ENCODE peak calls at places on chromosomes 13 and 19, in ten cellular contexts. One of them, this sample, is unnamed.

GRCh38 chr19:811007-811434 is 10.7 kb downstream of the PLPPR3 start:
- DNase-seq in AG09309: no peak
- DNase-seq in choroid plexus epithelial cell: no peak
- DNase-seq in kidney: peak; percentile 76
- DNase-seq in kidney epithelial cell: no peak
- DNase-seq in HFF-Myc: no peak
- DNase-seq in thoracic aorta: no peak
- DNase-seq in mammary epithelial cell: no peak
- DNase-seq in cardiac muscle cell: no peak
- DNase-seq in lower leg skin: no peak
- DNase-seq in this sample: no peak

GRCh38 chr19:38274734-38275133 is 10.4 kb downstream of the SPINT2 start:
- DNase-seq in AG09309: no peak
- DNase-seq in HFF-Myc: no peak
- DNase-seq in cardiac muscle cell: peak; percentile 8
- DNase-seq in lower leg skin: no peak
- DNase-seq in kidney: no peak
- DNase-seq in kidney epithelial cell: no peak
- DNase-seq in mammary epithelial cell: no peak
- DNase-seq in thoracic aorta: no peak
- DNase-seq in choroid plexus epithelial cell: no peak
- DNase-seq in this sample: no peak

GRCh38 chr19:5343848-5344247 is 3.2 kb upstream of the PTPRS start:
- DNase-seq in thoracic aorta: no peak
- DNase-seq in lower leg skin: no peak
- DNase-seq in HFF-Myc: peak; percentile 66
- DNase-seq in choroid plexus epithelial cell: peak; percentile 75
- DNase-seq in kidney epithelial cell: no peak
- DNase-seq in cardiac muscle cell: no peak
- DNase-seq in mammary epithelial cell: no peak
- DNase-seq in AG09309: peak; percentile 18
- DNase-seq in kidney: no peak
- DNase-seq in this sample: no peak

GRCh38 chr19:10508707-10509106 is 5.6 kb upstream of the KEAP1 start:
- DNase-seq in kidney: no peak
- DNase-seq in HFF-Myc: no peak
- DNase-seq in AG09309: no peak
- DNase-seq in choroid plexus epithelial cell: no peak
- DNase-seq in lower leg skin: no peak
- DNase-seq in mammary epithelial cell: peak; percentile 66
- DNase-seq in thoracic aorta: no peak
- DNase-seq in kidney epithelial cell: no peak
- DNase-seq in cardiac muscle cell: no peak
- DNase-seq in this sample: no peak

GRCh38 chr13:41613984-41614581 is 156.7 kb downstream of the RGCC start:
- DNase-seq in cardiac muscle cell: no peak
- DNase-seq in HFF-Myc: peak; percentile 94
- DNase-seq in kidney epithelial cell: no peak
- DNase-seq in mammary epithelial cell: peak; percentile 51
- DNase-seq in thoracic aorta: no peak
- DNase-seq in AG09309: peak; percentile 90
- DNase-seq in choroid plexus epithelial cell: peak; percentile 93
- DNase-seq in lower leg skin: no peak
- DNase-seq in kidney: peak; percentile 55
- DNase-seq in this sample: peak; percentile 57

GRCh38 chr13:57633950-57634828 is 2.6 kb downstream of the PCDH17 start:
- DNase-seq in AG09309: no peak
- DNase-seq in kidney epithelial cell: no peak
- DNase-seq in cardiac muscle cell: no peak
- DNase-seq in thoracic aorta: no peak
- DNase-seq in kidney: peak; percentile 77
- DNase-seq in lower leg skin: no peak
- DNase-seq in choroid plexus epithelial cell: no peak
- DNase-seq in HFF-Myc: no peak
- DNase-seq in mammary epithelial cell: no peak
- DNase-seq in this sample: peak; percentile 28

GRCh38 chr13:110421696-110422395 is 114.8 kb downstream of the COL4A2 start:
- DNase-seq in HFF-Myc: no peak
- DNase-seq in AG09309: no peak
- DNase-seq in thoracic aorta: no peak
- DNase-seq in choroid plexus epithelial cell: peak; percentile 95
- DNase-seq in lower leg skin: no peak
- DNase-seq in kidney epithelial cell: no peak
- DNase-seq in mammary epithelial cell: no peak
- DNase-seq in kidney: no peak
- DNase-seq in cardiac muscle cell: no peak
- DNase-seq in this sample: no peak

GRCh38 chr13:70844391-70845108 is 736.3 kb upstream of the KLHL1 start:
- DNase-seq in thoracic aorta: no peak
- DNase-seq in kidney: no peak
- DNase-seq in choroid plexus epithelial cell: no peak
- DNase-seq in lower leg skin: no peak
- DNase-seq in cardiac muscle cell: no peak
- DNase-seq in AG09309: no peak
- DNase-seq in kidney epithelial cell: no peak
- DNase-seq in HFF-Myc: no peak
- DNase-seq in mammary epithelial cell: no peak
- DNase-seq in this sample: no peak

GRCh38 chr19:18865106-18865972 is 30.6 kb downstream of the CERS1 start:
- DNase-seq in choroid plexus epithelial cell: no peak
- DNase-seq in cardiac muscle cell: no peak
- DNase-seq in mammary epithelial cell: no peak
- DNase-seq in HFF-Myc: no peak
- DNase-seq in thoracic aorta: no peak
- DNase-seq in AG09309: no peak
- DNase-seq in kidney epithelial cell: no peak
- DNase-seq in kidney: no peak
- DNase-seq in lower leg skin: no peak
- DNase-seq in this sample: no peak

GRCh38 chr19:18867199-18867598 is 28.8 kb downstream of the CERS1 start:
- DNase-seq in lower leg skin: no peak
- DNase-seq in thoracic aorta: no peak
- DNase-seq in kidney epithelial cell: no peak
- DNase-seq in AG09309: no peak
- DNase-seq in mammary epithelial cell: no peak
- DNase-seq in choroid plexus epithelial cell: no peak
- DNase-seq in HFF-Myc: no peak
- DNase-seq in kidney: no peak
- DNase-seq in cardiac muscle cell: no peak
- DNase-seq in this sample: no peak

GRCh38 chr19:18867751-18868150 is 28.2 kb downstream of the CERS1 start:
- DNase-seq in cardiac muscle cell: no peak
- DNase-seq in HFF-Myc: no peak
- DNase-seq in thoracic aorta: no peak
- DNase-seq in choroid plexus epithelial cell: no peak
- DNase-seq in AG09309: no peak
- DNase-seq in lower leg skin: no peak
- DNase-seq in kidney epithelial cell: no peak
- DNase-seq in mammary epithelial cell: no peak
- DNase-seq in kidney: no peak
- DNase-seq in this sample: no peak

GRCh38 chr19:18865973-18866799 is 29.8 kb downstream of the CERS1 start:
- DNase-seq in thoracic aorta: no peak
- DNase-seq in AG09309: no peak
- DNase-seq in lower leg skin: no peak
- DNase-seq in kidney epithelial cell: no peak
- DNase-seq in kidney: no peak
- DNase-seq in mammary epithelial cell: peak; percentile 39
- DNase-seq in choroid plexus epithelial cell: peak; percentile 55
- DNase-seq in cardiac muscle cell: peak; percentile 82
- DNase-seq in HFF-Myc: no peak
- DNase-seq in this sample: peak; percentile 88

GRCh38 chr19:18866800-18867123 is 29.2 kb downstream of the CERS1 start:
- DNase-seq in kidney: no peak
- DNase-seq in kidney epithelial cell: no peak
- DNase-seq in mammary epithelial cell: no peak
- DNase-seq in thoracic aorta: no peak
- DNase-seq in choroid plexus epithelial cell: no peak
- DNase-seq in cardiac muscle cell: no peak
- DNase-seq in AG09309: no peak
- DNase-seq in lower leg skin: no peak
- DNase-seq in HFF-Myc: no peak
- DNase-seq in this sample: no peak
- TF ChIP-seq CTCF in kidney: no peak
- TF ChIP-seq CTCF in kidney epithelial cell: no peak
- TF ChIP-seq CTCF in mammary epithelial cell: no peak
- TF ChIP-seq CTCF in thoracic aorta: peak; percentile 9
- TF ChIP-seq CTCF in choroid plexus epithelial cell: no peak
- TF ChIP-seq CTCF in cardiac muscle cell: no peak
- TF ChIP-seq CTCF in AG09309: no peak
- TF ChIP-seq CTCF in lower leg skin: no peak
- TF ChIP-seq CTCF in HFF-Myc: no peak
- TF ChIP-seq CTCF in this sample: peak; percentile 28

DNA sequence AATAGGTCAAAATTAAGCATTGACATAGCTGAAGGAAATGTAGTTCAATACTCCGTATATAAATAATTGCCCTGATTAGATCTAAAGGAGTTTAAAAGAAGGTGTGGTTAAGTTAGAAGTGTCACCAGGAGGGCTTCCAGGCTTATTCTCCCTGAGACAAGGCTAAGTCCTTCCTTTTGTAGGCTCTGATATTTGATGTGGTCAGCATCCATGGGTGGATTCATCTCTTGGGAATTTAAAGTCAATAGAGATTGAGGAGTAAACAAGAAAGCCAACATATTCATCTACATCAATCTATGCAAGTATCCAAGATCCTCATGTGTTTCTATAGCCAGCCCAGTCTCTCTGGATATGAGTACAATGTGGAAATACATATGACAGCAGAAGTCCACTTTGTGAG is 76.8 kb downstream of the KCTD12 start:
- DNase-seq in thoracic aorta: no peak
- DNase-seq in choroid plexus epithelial cell: no peak
- DNase-seq in mammary epithelial cell: no peak
- DNase-seq in kidney: no peak
- DNase-seq in cardiac muscle cell: no peak
- DNase-seq in AG09309: no peak
- DNase-seq in HFF-Myc: no peak
- DNase-seq in lower leg skin: no peak
- DNase-seq in kidney epithelial cell: no peak
- DNase-seq in this sample: no peak
- TF ChIP-seq CTCF in thoracic aorta: no peak
- TF ChIP-seq CTCF in choroid plexus epithelial cell: no peak
- TF ChIP-seq CTCF in mammary epithelial cell: no peak
- TF ChIP-seq CTCF in kidney: no peak
- TF ChIP-seq CTCF in cardiac muscle cell: no peak
- TF ChIP-seq CTCF in AG09309: no peak
- TF ChIP-seq CTCF in HFF-Myc: no peak
- TF ChIP-seq CTCF in lower leg skin: no peak
- TF ChIP-seq CTCF in kidney epithelial cell: no peak
- TF ChIP-seq CTCF in this sample: no peak

GRCh38 chr13:27955192-27955591 is 13.9 kb downstream of the CDX2 start:
- DNase-seq in AG09309: no peak
- DNase-seq in HFF-Myc: no peak
- DNase-seq in choroid plexus epithelial cell: no peak
- DNase-seq in cardiac muscle cell: no peak
- DNase-seq in mammary epithelial cell: no peak
- DNase-seq in lower leg skin: no peak
- DNase-seq in thoracic aorta: no peak
- DNase-seq in kidney epithelial cell: no peak
- DNase-seq in kidney: no peak
- DNase-seq in this sample: no peak

GRCh38 chr13:27953671-27954405 is 15.3 kb downstream of the CDX2 start:
- DNase-seq in mammary epithelial cell: peak; percentile 69
- DNase-seq in kidney: peak; percentile 91
- DNase-seq in thoracic aorta: no peak
- DNase-seq in AG09309: peak; percentile 7
- DNase-seq in cardiac muscle cell: peak; percentile 91
- DNase-seq in HFF-Myc: peak; percentile 10
- DNase-seq in choroid plexus epithelial cell: peak; percentile 63
- DNase-seq in lower leg skin: peak; percentile 91
- DNase-seq in kidney epithelial cell: no peak
- DNase-seq in this sample: peak; percentile 99

GRCh38 chr13:27952931-27953670 is 16.0 kb downstream of the CDX2 start:
- DNase-seq in choroid plexus epithelial cell: no peak
- DNase-seq in lower leg skin: no peak
- DNase-seq in AG09309: no peak
- DNase-seq in thoracic aorta: no peak
- DNase-seq in HFF-Myc: no peak
- DNase-seq in kidney epithelial cell: no peak
- DNase-seq in kidney: no peak
- DNase-seq in cardiac muscle cell: no peak
- DNase-seq in mammary epithelial cell: no peak
- DNase-seq in this sample: no peak

GRCh38 chr13:27956576-27957300 is 12.4 kb downstream of the CDX2 start:
- DNase-seq in HFF-Myc: no peak
- DNase-seq in kidney epithelial cell: no peak
- DNase-seq in choroid plexus epithelial cell: no peak
- DNase-seq in AG09309: no peak
- DNase-seq in thoracic aorta: no peak
- DNase-seq in cardiac muscle cell: no peak
- DNase-seq in kidney: no peak
- DNase-seq in mammary epithelial cell: no peak
- DNase-seq in lower leg skin: no peak
- DNase-seq in this sample: no peak

DNA sequence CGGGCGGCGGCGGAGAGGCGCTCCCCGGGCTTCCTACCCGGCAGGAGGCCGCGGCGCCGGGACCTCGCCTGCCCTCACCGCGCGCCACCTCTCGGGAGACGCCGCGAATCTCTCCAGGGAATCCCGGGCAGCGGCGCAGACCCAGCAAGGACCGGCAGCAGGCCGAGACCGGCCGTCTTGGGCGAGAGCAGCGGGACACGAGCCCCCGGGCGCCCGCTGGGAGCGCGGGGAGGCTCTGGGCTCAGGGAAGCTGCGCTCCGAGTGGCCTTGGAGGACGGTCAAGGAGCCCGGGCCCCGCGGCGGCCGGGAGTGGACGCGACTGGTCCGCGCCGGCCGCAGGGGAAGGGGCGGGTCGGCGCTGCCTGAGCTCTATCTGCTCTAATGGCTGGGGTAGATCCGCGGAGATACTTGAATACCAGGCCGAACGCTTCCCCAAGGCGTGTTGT is 14.7 kb downstream of the CDX2 start:
- DNase-seq in mammary epithelial cell: no peak
- DNase-seq in lower leg skin: no peak
- DNase-seq in kidney: no peak
- DNase-seq in AG09309: no peak
- DNase-seq in kidney epithelial cell: no peak
- DNase-seq in HFF-Myc: no peak
- DNase-seq in choroid plexus epithelial cell: no peak
- DNase-seq in thoracic aorta: no peak
- DNase-seq in cardiac muscle cell: no peak
- DNase-seq in this sample: no peak
- TF ChIP-seq CTCF in mammary epithelial cell: no peak
- TF ChIP-seq CTCF in lower leg skin: no peak
- TF ChIP-seq CTCF in kidney: no peak
- TF ChIP-seq CTCF in AG09309: no peak
- TF ChIP-seq CTCF in kidney epithelial cell: no peak
- TF ChIP-seq CTCF in HFF-Myc: no peak
- TF ChIP-seq CTCF in choroid plexus epithelial cell: no peak
- TF ChIP-seq CTCF in thoracic aorta: no peak
- TF ChIP-seq CTCF in cardiac muscle cell: no peak
- TF ChIP-seq CTCF in this sample: no peak

GRCh38 chr13:94713556-94714182 is 1.3 kb upstream of the SOX21 start:
- DNase-seq in choroid plexus epithelial cell: no peak
- DNase-seq in AG09309: no peak
- DNase-seq in cardiac muscle cell: no peak
- DNase-seq in kidney: peak; percentile 63
- DNase-seq in lower leg skin: no peak
- DNase-seq in kidney epithelial cell: no peak
- DNase-seq in thoracic aorta: no peak
- DNase-seq in mammary epithelial cell: no peak
- DNase-seq in HFF-Myc: no peak
- DNase-seq in this sample: no peak

GRCh38 chr13:94711561-94712286 is 621 bp downstream of the SOX21 start:
- DNase-seq in mammary epithelial cell: peak; percentile 37
- DNase-seq in choroid plexus epithelial cell: peak; percentile 32
- DNase-seq in lower leg skin: no peak
- DNase-seq in kidney: peak; percentile 75
- DNase-seq in HFF-Myc: no peak
- DNase-seq in kidney epithelial cell: no peak
- DNase-seq in thoracic aorta: no peak
- DNase-seq in cardiac muscle cell: no peak
- DNase-seq in AG09309: no peak
- DNase-seq in this sample: no peak

GRCh38 chr13:94712287-94712811 is at the start of gene SOX21:
- DNase-seq in kidney epithelial cell: no peak
- DNase-seq in HFF-Myc: no peak
- DNase-seq in mammary epithelial cell: peak; percentile 28
- DNase-seq in cardiac muscle cell: no peak
- DNase-seq in kidney: peak; percentile 61
- DNase-seq in thoracic aorta: no peak
- DNase-seq in AG09309: no peak
- DNase-seq in lower leg skin: peak; percentile 82
- DNase-seq in choroid plexus epithelial cell: no peak
- DNase-seq in this sample: no peak

GRCh38 chr13:94712812-94713555 is 639 bp upstream of the SOX21 start:
- DNase-seq in thoracic aorta: no peak
- DNase-seq in mammary epithelial cell: peak; percentile 39
- DNase-seq in choroid plexus epithelial cell: peak; percentile 72
- DNase-seq in AG09309: peak; percentile 13
- DNase-seq in cardiac muscle cell: peak; percentile 72
- DNase-seq in lower leg skin: no peak
- DNase-seq in kidney epithelial cell: peak; percentile 2
- DNase-seq in kidney: peak; percentile 75
- DNase-seq in HFF-Myc: no peak
- DNase-seq in this sample: peak; percentile 64

GRCh38 chr13:94716016-94716415 is 3.7 kb upstream of the SOX21 start:
- DNase-seq in kidney epithelial cell: no peak
- DNase-seq in mammary epithelial cell: no peak
- DNase-seq in thoracic aorta: no peak
- DNase-seq in kidney: no peak
- DNase-seq in choroid plexus epithelial cell: peak; percentile 28
- DNase-seq in lower leg skin: no peak
- DNase-seq in HFF-Myc: no peak
- DNase-seq in AG09309: no peak
- DNase-seq in cardiac muscle cell: no peak
- DNase-seq in this sample: no peak
- TF ChIP-seq CTCF in kidney epithelial cell: no peak
- TF ChIP-seq CTCF in mammary epithelial cell: no peak
- TF ChIP-seq CTCF in thoracic aorta: no peak
- TF ChIP-seq CTCF in kidney: no peak
- TF ChIP-seq CTCF in choroid plexus epithelial cell: peak; percentile 43
- TF ChIP-seq CTCF in lower leg skin: no peak
- TF ChIP-seq CTCF in HFF-Myc: peak; percentile 3
- TF ChIP-seq CTCF in AG09309: no peak
- TF ChIP-seq CTCF in cardiac muscle cell: peak; percentile 33
- TF ChIP-seq CTCF in this sample: no peak

This sample was measured in endothelial cell.